ENCODE peak calls at places on chromosome 6, in eight cellular contexts. S is COLO829; P is activated CD4-positive, alpha-beta T cell treated with anti-CD3 and anti-CD28 coated beads, Interleukin-2, amount 10 ng/mL, durations not matched to agents 7 days and 5 days; L is mammary epithelial cell; U is HEK293T; I is caudate nucleus; N is Right ventricle myocardium superior; R is A673. O is an unnamed sample.

GRCh38 chr6:8191629-8192028 is 89.3 kb upstream of the EEF1E1 start:
- DNase-seq in S (no peak), P (no peak), L (no peak), U (no peak), I (no peak), N (no peak), R (no peak), O (no peak)

GRCh38 chr6:134295953-134296553 is 21.9 kb downstream of the SGK1 start:
- DNase-seq in S (peak), P (no peak), L (peak), U (no peak), I (peak), N (no peak), R (peak), O (peak)

GRCh38 chr6:90080876-90081464 is 186.7 kb downstream of the GJA10 start:
- DNase-seq in S (no peak), P (peak), L (no peak), U (no peak), I (no peak), N (no peak), R (no peak), O (no peak)

GRCh38 chr6:16619017-16619416 is 142.2 kb downstream of the ATXN1 start:
- DNase-seq in S (no peak), P (no peak), L (no peak), U (no peak), I (no peak), N (no peak), R (no peak), O (no peak)

GRCh38 chr6:21505574-21505990 is 88.0 kb upstream of the SOX4 start:
- DNase-seq in S (no peak), P (no peak), L (peak), U (no peak), I (no peak), N (no peak), R (no peak), O (no peak)

GRCh38 chr6:111105578-111105977 is 18.3 kb downstream of the SLC16A10 start:
- DNase-seq in S (peak), P (no peak), L (peak), U (no peak), I (no peak), N (peak), R (no peak), O (peak)

GRCh38 chr6:33407132-33407718 is 3.6 kb upstream of the PHF1 start:
- DNase-seq in S (no peak), P (no peak), L (no peak), U (no peak), I (no peak), N (no peak), R (no peak), O (peak)

GRCh38 chr6:11632795-11633511 is 95.4 kb downstream of the TMEM170B start:
- DNase-seq in S (no peak), P (no peak), L (peak), U (no peak), I (no peak), N (no peak), R (no peak), O (no peak)

GRCh38 chr6:134819236-134819635 is 130.7 kb downstream of the ALDH8A1 start:
- DNase-seq in S (no peak), P (no peak), L (no peak), U (no peak), I (no peak), N (no peak), R (no peak), O (no peak)

GRCh38 chr6:151313060-151313459 is 73.3 kb downstream of the AKAP12 start:
- DNase-seq in S (no peak), P (no peak), L (no peak), U (no peak), I (no peak), N (no peak), R (no peak), O (no peak)

GRCh38 chr6:36660771-36661471 is 17.6 kb upstream of the CDKN1A start:
- DNase-seq in S (no peak), P (no peak), L (no peak), U (no peak), I (no peak), N (peak), R (no peak), O (no peak)

GRCh38 chr6:152635949-152636674 is 1.1 kb downstream of the SYNE1 start:
- DNase-seq in S (no peak), P (no peak), L (no peak), U (peak), I (peak), N (peak), R (peak), O (no peak)

GRCh38 chr6:123953920-123954319 is 150.3 kb downstream of the NKAIN2 start:
- DNase-seq in S (no peak), P (no peak), L (peak), U (no peak), I (no peak), N (no peak), R (no peak), O (no peak)

GRCh38 chr6:10030942-10031537 is 383.8 kb downstream of the TFAP2A start:
- DNase-seq in S (no peak), P (no peak), L (peak), U (no peak), I (no peak), N (no peak), R (peak), O (peak)

GRCh38 chr6:22101163-22101562 is 195.7 kb downstream of the PRL start:
- DNase-seq in S (no peak), P (no peak), L (no peak), U (no peak), I (no peak), N (no peak), R (no peak), O (no peak)

GRCh38 chr6:42555477-42556457 is 8.1 kb upstream of the UBR2 start:
- DNase-seq in S (no peak), P (peak), L (peak), U (no peak), I (no peak), N (no peak), R (peak), O (peak)

GRCh38 chr6:170076466-170077165 is 214.3 kb downstream of the DLL1 start:
- DNase-seq in S (no peak), P (no peak), L (no peak), U (no peak), I (no peak), N (peak), R (no peak), O (no peak)

GRCh38 chr6:24945046-24945445 is 9.3 kb upstream of the RIPOR2 start:
- DNase-seq in S (no peak), P (no peak), L (no peak), U (no peak), I (no peak), N (no peak), R (no peak), O (no peak)

GRCh38 chr6:40176117-40176516 is 241.9 kb upstream of the MOCS1 start:
- DNase-seq in S (no peak), P (no peak), L (no peak), U (no peak), I (peak), N (no peak), R (no peak), O (no peak)

GRCh38 chr6:78192057-78192456 is 539.2 kb downstream of the MEI4 start:
- DNase-seq in S (no peak), P (no peak), L (no peak), U (no peak), I (no peak), N (no peak), R (no peak), O (no peak)

GRCh38 chr6:162468326-162468725 is 259.2 kb downstream of the PRKN start:
- DNase-seq in S (no peak), P (no peak), L (no peak), U (no peak), I (no peak), N (no peak), R (peak), O (no peak)

GRCh38 chr6:12280458-12280857 is 9.7 kb upstream of the EDN1 start:
- DNase-seq in S (no peak), P (no peak), L (peak), U (no peak), I (no peak), N (no peak), R (no peak), O (no peak)

GRCh38 chr6:9831783-9832182 is 583.1 kb downstream of the TFAP2A start:
- DNase-seq in S (no peak), P (no peak), L (no peak), U (no peak), I (no peak), N (no peak), R (no peak), O (no peak)

GRCh38 chr6:99591673-99592364 is 14.8 kb upstream of the PRDM13 start:
- DNase-seq in S (no peak), P (no peak), L (no peak), U (no peak), I (no peak), N (no peak), R (no peak), O (no peak)

GRCh38 chr6:122730775-122731386 is 48.6 kb upstream of the FABP7 start:
- DNase-seq in S (peak), P (peak), L (peak), U (peak), I (peak), N (no peak), R (peak), O (peak)

GRCh38 chr6:100099189-100100074 is 105.4 kb upstream of the MCHR2 start:
- DNase-seq in S (no peak), P (no peak), L (no peak), U (no peak), I (no peak), N (no peak), R (peak), O (peak)

GRCh38 chr6:41836022-41836659 is 48.6 kb downstream of the TOMM6 start:
- DNase-seq in S (peak), P (no peak), L (peak), U (no peak), I (no peak), N (no peak), R (no peak), O (peak)

GRCh38 chr6:137660296-137660731 is 166.1 kb upstream of the OLIG3 start:
- DNase-seq in S (no peak), P (no peak), L (no peak), U (no peak), I (no peak), N (no peak), R (no peak), O (no peak)

GRCh38 chr6:87183687-87184086 is 28.3 kb downstream of the ZNF292 start:
- DNase-seq in S (peak), P (no peak), L (peak), U (no peak), I (no peak), N (no peak), R (no peak), O (no peak)

GRCh38 chr6:19805146-19805515 is 32.0 kb upstream of the ID4 start:
- DNase-seq in S (no peak), P (no peak), L (no peak), U (no peak), I (no peak), N (no peak), R (peak), O (peak)

GRCh38 chr6:110813813-110814487 is 1.3 kb downstream of the CDK19 start:
- DNase-seq in S (peak), P (no peak), L (peak), U (no peak), I (no peak), N (no peak), R (no peak), O (no peak)

GRCh38 chr6:28738396-28738765 is 185.4 kb downstream of the TRIM27 start:
- DNase-seq in S (no peak), P (no peak), L (no peak), U (no peak), I (no peak), N (no peak), R (no peak), O (no peak)

GRCh38 chr6:34459899-34460593 is 5.8 kb upstream of the PACSIN1 start:
- DNase-seq in S (peak), P (peak), L (peak), U (peak), I (peak), N (no peak), R (peak), O (peak)

GRCh38 chr6:12051861-12052368 is 39.8 kb downstream of the HIVEP1 start:
- DNase-seq in S (no peak), P (peak), L (no peak), U (no peak), I (no peak), N (no peak), R (no peak), O (no peak)

GRCh38 chr6:79045966-79046365 is 32.1 kb downstream of the PHIP start:
- DNase-seq in S (no peak), P (no peak), L (no peak), U (no peak), I (no peak), N (no peak), R (no peak), O (no peak)

O was measured in SK-MEL-5.